ENCODE peak calls at places on chromosomes 4 and X, in six cellular contexts. One of them, this sample, is unnamed.

GRCh38 chr4:52196606-52197130 is 145.6 kb downstream of the SPATA18 start:
- DNase-seq in NCI-H82: no peak
- DNase-seq in activated CD8-positive, alpha-beta memory T cell treated with anti-CD3 and anti-CD28 coated beads, Interleukin-2, amount 50 U/mL, for 48 hours: no peak
- DNase-seq in psoas muscle: no peak
- DNase-seq in germinal center: no peak
- DNase-seq in NCI-H748 treated with DMSO at 0.1 percent for 48 hours: no peak
- DNase-seq in this sample: no peak

GRCh38 chr4:37767546-37767945 is 58.9 kb upstream of the PGM2 start:
- DNase-seq in germinal center: no peak
- DNase-seq in psoas muscle: peak
- DNase-seq in activated CD8-positive, alpha-beta memory T cell treated with anti-CD3 and anti-CD28 coated beads, Interleukin-2, amount 50 U/mL, for 48 hours: no peak
- DNase-seq in NCI-H748 treated with DMSO at 0.1 percent for 48 hours: peak
- DNase-seq in NCI-H82: no peak
- DNase-seq in this sample: peak

GRCh38 chr4:53122280-53123116 is 243.4 kb downstream of the SCFD2 start:
- DNase-seq in NCI-H748 treated with DMSO at 0.1 percent for 48 hours: no peak
- DNase-seq in germinal center: no peak
- DNase-seq in psoas muscle: no peak
- DNase-seq in activated CD8-positive, alpha-beta memory T cell treated with anti-CD3 and anti-CD28 coated beads, Interleukin-2, amount 50 U/mL, for 48 hours: no peak
- DNase-seq in NCI-H82: no peak
- DNase-seq in this sample: no peak

GRCh38 chr4:65467280-65467679 is 203.0 kb downstream of the EPHA5 start:
- DNase-seq in germinal center: no peak
- DNase-seq in NCI-H748 treated with DMSO at 0.1 percent for 48 hours: no peak
- DNase-seq in NCI-H82: no peak
- DNase-seq in psoas muscle: no peak
- DNase-seq in activated CD8-positive, alpha-beta memory T cell treated with anti-CD3 and anti-CD28 coated beads, Interleukin-2, amount 50 U/mL, for 48 hours: no peak
- DNase-seq in this sample: no peak

GRCh38 chrX:54807524-54808108 is at the start of gene MAGED2:
- DNase-seq in germinal center: peak
- DNase-seq in psoas muscle: peak
- DNase-seq in activated CD8-positive, alpha-beta memory T cell treated with anti-CD3 and anti-CD28 coated beads, Interleukin-2, amount 50 U/mL, for 48 hours: no peak
- DNase-seq in NCI-H82: peak
- DNase-seq in NCI-H748 treated with DMSO at 0.1 percent for 48 hours: peak
- DNase-seq in this sample: peak

GRCh38 chrX:49282647-49283011 is 13.0 kb downstream of the PPP1R3F start:
- DNase-seq in NCI-H82: peak
- DNase-seq in NCI-H748 treated with DMSO at 0.1 percent for 48 hours: peak
- DNase-seq in germinal center: no peak
- DNase-seq in psoas muscle: no peak
- DNase-seq in activated CD8-positive, alpha-beta memory T cell treated with anti-CD3 and anti-CD28 coated beads, Interleukin-2, amount 50 U/mL, for 48 hours: no peak
- DNase-seq in this sample: peak

GRCh38 chrX:150899191-150899757 is 806 bp upstream of the CD99L2 start:
- DNase-seq in germinal center: peak
- DNase-seq in psoas muscle: peak
- DNase-seq in activated CD8-positive, alpha-beta memory T cell treated with anti-CD3 and anti-CD28 coated beads, Interleukin-2, amount 50 U/mL, for 48 hours: peak
- DNase-seq in NCI-H82: peak
- DNase-seq in NCI-H748 treated with DMSO at 0.1 percent for 48 hours: peak
- DNase-seq in this sample: peak

GRCh38 chr4:81913427-81913878 is 441.7 kb upstream of the RASGEF1B start:
- DNase-seq in germinal center: peak
- DNase-seq in psoas muscle: peak
- DNase-seq in activated CD8-positive, alpha-beta memory T cell treated with anti-CD3 and anti-CD28 coated beads, Interleukin-2, amount 50 U/mL, for 48 hours: peak
- DNase-seq in NCI-H748 treated with DMSO at 0.1 percent for 48 hours: no peak
- DNase-seq in NCI-H82: peak
- DNase-seq in this sample: peak

GRCh38 chrX:72071213-72071612 is 60.5 kb downstream of the RTL5 start:
- DNase-seq in psoas muscle: no peak
- DNase-seq in NCI-H82: no peak
- DNase-seq in NCI-H748 treated with DMSO at 0.1 percent for 48 hours: no peak
- DNase-seq in germinal center: no peak
- DNase-seq in activated CD8-positive, alpha-beta memory T cell treated with anti-CD3 and anti-CD28 coated beads, Interleukin-2, amount 50 U/mL, for 48 hours: no peak
- DNase-seq in this sample: no peak

GRCh38 chr4:93199492-93199891 is 629.1 kb upstream of the ATOH1 start:
- DNase-seq in NCI-H82: peak
- DNase-seq in activated CD8-positive, alpha-beta memory T cell treated with anti-CD3 and anti-CD28 coated beads, Interleukin-2, amount 50 U/mL, for 48 hours: no peak
- DNase-seq in NCI-H748 treated with DMSO at 0.1 percent for 48 hours: peak
- DNase-seq in germinal center: no peak
- DNase-seq in psoas muscle: no peak
- DNase-seq in this sample: peak

GRCh38 chrX:150355898-150356297 is 7.2 kb upstream of the MAMLD1 start:
- DNase-seq in germinal center: no peak
- DNase-seq in NCI-H82: no peak
- DNase-seq in activated CD8-positive, alpha-beta memory T cell treated with anti-CD3 and anti-CD28 coated beads, Interleukin-2, amount 50 U/mL, for 48 hours: no peak
- DNase-seq in NCI-H748 treated with DMSO at 0.1 percent for 48 hours: no peak
- DNase-seq in psoas muscle: no peak
- DNase-seq in this sample: no peak

GRCh38 chrX:44303119-44303518 is 40.4 kb downstream of the EFHC2 start:
- DNase-seq in activated CD8-positive, alpha-beta memory T cell treated with anti-CD3 and anti-CD28 coated beads, Interleukin-2, amount 50 U/mL, for 48 hours: no peak
- DNase-seq in NCI-H82: peak
- DNase-seq in psoas muscle: no peak
- DNase-seq in germinal center: no peak
- DNase-seq in NCI-H748 treated with DMSO at 0.1 percent for 48 hours: no peak
- DNase-seq in this sample: peak

GRCh38 chrX:37662181-37662580 is 23.4 kb upstream of the XK start:
- DNase-seq in NCI-H748 treated with DMSO at 0.1 percent for 48 hours: no peak
- DNase-seq in germinal center: no peak
- DNase-seq in psoas muscle: no peak
- DNase-seq in NCI-H82: no peak
- DNase-seq in activated CD8-positive, alpha-beta memory T cell treated with anti-CD3 and anti-CD28 coated beads, Interleukin-2, amount 50 U/mL, for 48 hours: no peak
- DNase-seq in this sample: no peak

GRCh38 chrX:139167282-139167681 is 363.3 kb upstream of the F9 start:
- DNase-seq in activated CD8-positive, alpha-beta memory T cell treated with anti-CD3 and anti-CD28 coated beads, Interleukin-2, amount 50 U/mL, for 48 hours: no peak
- DNase-seq in germinal center: no peak
- DNase-seq in NCI-H82: no peak
- DNase-seq in NCI-H748 treated with DMSO at 0.1 percent for 48 hours: no peak
- DNase-seq in psoas muscle: no peak
- DNase-seq in this sample: no peak

GRCh38 chr4:151417164-151417571 is 8.2 kb downstream of the FHIP1A start:
- DNase-seq in NCI-H82: no peak
- DNase-seq in germinal center: no peak
- DNase-seq in psoas muscle: no peak
- DNase-seq in NCI-H748 treated with DMSO at 0.1 percent for 48 hours: no peak
- DNase-seq in activated CD8-positive, alpha-beta memory T cell treated with anti-CD3 and anti-CD28 coated beads, Interleukin-2, amount 50 U/mL, for 48 hours: no peak
- DNase-seq in this sample: no peak

GRCh38 chrX:45774961-45775360 is 574.3 kb upstream of the DIPK2B start:
- DNase-seq in psoas muscle: no peak
- DNase-seq in NCI-H748 treated with DMSO at 0.1 percent for 48 hours: no peak
- DNase-seq in activated CD8-positive, alpha-beta memory T cell treated with anti-CD3 and anti-CD28 coated beads, Interleukin-2, amount 50 U/mL, for 48 hours: no peak
- DNase-seq in NCI-H82: no peak
- DNase-seq in germinal center: no peak
- DNase-seq in this sample: no peak

GRCh38 chr4:151667666-151668065 is 93.1 kb downstream of the GATB start:
- DNase-seq in activated CD8-positive, alpha-beta memory T cell treated with anti-CD3 and anti-CD28 coated beads, Interleukin-2, amount 50 U/mL, for 48 hours: no peak
- DNase-seq in NCI-H748 treated with DMSO at 0.1 percent for 48 hours: no peak
- DNase-seq in NCI-H82: no peak
- DNase-seq in psoas muscle: no peak
- DNase-seq in germinal center: no peak
- DNase-seq in this sample: no peak

GRCh38 chrX:68829594-68830485 is 1.0 kb downstream of the EFNB1 start:
- DNase-seq in activated CD8-positive, alpha-beta memory T cell treated with anti-CD3 and anti-CD28 coated beads, Interleukin-2, amount 50 U/mL, for 48 hours: no peak
- DNase-seq in NCI-H82: peak
- DNase-seq in psoas muscle: no peak
- DNase-seq in germinal center: peak
- DNase-seq in NCI-H748 treated with DMSO at 0.1 percent for 48 hours: no peak
- DNase-seq in this sample: peak

GRCh38 chr4:113141901-113142346 is 92.5 kb downstream of the ANK2 start:
- DNase-seq in NCI-H748 treated with DMSO at 0.1 percent for 48 hours: peak
- DNase-seq in NCI-H82: no peak
- DNase-seq in psoas muscle: no peak
- DNase-seq in activated CD8-positive, alpha-beta memory T cell treated with anti-CD3 and anti-CD28 coated beads, Interleukin-2, amount 50 U/mL, for 48 hours: no peak
- DNase-seq in germinal center: no peak
- DNase-seq in this sample: peak

GRCh38 chr4:173534439-173534838 is 4.4 kb upstream of the HAND2 start:
- DNase-seq in NCI-H82: no peak
- DNase-seq in NCI-H748 treated with DMSO at 0.1 percent for 48 hours: no peak
- DNase-seq in activated CD8-positive, alpha-beta memory T cell treated with anti-CD3 and anti-CD28 coated beads, Interleukin-2, amount 50 U/mL, for 48 hours: no peak
- DNase-seq in psoas muscle: no peak
- DNase-seq in germinal center: no peak
- DNase-seq in this sample: no peak

GRCh38 chrX:2935364-2935748 is 6.2 kb upstream of the ARSD start:
- DNase-seq in germinal center: no peak
- DNase-seq in NCI-H748 treated with DMSO at 0.1 percent for 48 hours: no peak
- DNase-seq in NCI-H82: no peak
- DNase-seq in activated CD8-positive, alpha-beta memory T cell treated with anti-CD3 and anti-CD28 coated beads, Interleukin-2, amount 50 U/mL, for 48 hours: no peak
- DNase-seq in psoas muscle: no peak
- DNase-seq in this sample: no peak

GRCh38 chrX:13084611-13085010 is 40.2 kb upstream of the FAM9C start:
- DNase-seq in NCI-H82: no peak
- DNase-seq in activated CD8-positive, alpha-beta memory T cell treated with anti-CD3 and anti-CD28 coated beads, Interleukin-2, amount 50 U/mL, for 48 hours: no peak
- DNase-seq in psoas muscle: no peak
- DNase-seq in NCI-H748 treated with DMSO at 0.1 percent for 48 hours: no peak
- DNase-seq in germinal center: no peak
- DNase-seq in this sample: no peak

GRCh38 chr4:177974461-177974860 is 532.2 kb upstream of the AGA start:
- DNase-seq in activated CD8-positive, alpha-beta memory T cell treated with anti-CD3 and anti-CD28 coated beads, Interleukin-2, amount 50 U/mL, for 48 hours: no peak
- DNase-seq in germinal center: no peak
- DNase-seq in NCI-H748 treated with DMSO at 0.1 percent for 48 hours: no peak
- DNase-seq in NCI-H82: no peak
- DNase-seq in psoas muscle: no peak
- DNase-seq in this sample: no peak

GRCh38 chr4:115562506-115562905 is 449.1 kb upstream of the NDST4 start:
- DNase-seq in NCI-H748 treated with DMSO at 0.1 percent for 48 hours: no peak
- DNase-seq in activated CD8-positive, alpha-beta memory T cell treated with anti-CD3 and anti-CD28 coated beads, Interleukin-2, amount 50 U/mL, for 48 hours: no peak
- DNase-seq in germinal center: no peak
- DNase-seq in psoas muscle: no peak
- DNase-seq in NCI-H82: peak
- DNase-seq in this sample: no peak

GRCh38 chrX:11533211-11533651 is 132.5 kb downstream of the ARHGAP6 start:
- DNase-seq in NCI-H748 treated with DMSO at 0.1 percent for 48 hours: peak
- DNase-seq in psoas muscle: no peak
- DNase-seq in NCI-H82: peak
- DNase-seq in germinal center: peak
- DNase-seq in activated CD8-positive, alpha-beta memory T cell treated with anti-CD3 and anti-CD28 coated beads, Interleukin-2, amount 50 U/mL, for 48 hours: no peak
- DNase-seq in this sample: peak

GRCh38 chr4:88033309-88033708 is 25.9 kb downstream of the PKD2 start:
- DNase-seq in psoas muscle: no peak
- DNase-seq in NCI-H748 treated with DMSO at 0.1 percent for 48 hours: peak
- DNase-seq in NCI-H82: peak
- DNase-seq in germinal center: peak
- DNase-seq in activated CD8-positive, alpha-beta memory T cell treated with anti-CD3 and anti-CD28 coated beads, Interleukin-2, amount 50 U/mL, for 48 hours: no peak
- DNase-seq in this sample: peak

GRCh38 chr4:41579043-41579442 is 41.1 kb downstream of the LIMCH1 start:
- DNase-seq in activated CD8-positive, alpha-beta memory T cell treated with anti-CD3 and anti-CD28 coated beads, Interleukin-2, amount 50 U/mL, for 48 hours: no peak
- DNase-seq in germinal center: no peak
- DNase-seq in NCI-H748 treated with DMSO at 0.1 percent for 48 hours: no peak
- DNase-seq in NCI-H82: peak
- DNase-seq in psoas muscle: no peak
- DNase-seq in this sample: no peak

GRCh38 chr4:136687118-136687517 is 845.2 kb downstream of the PCDH18 start:
- DNase-seq in activated CD8-positive, alpha-beta memory T cell treated with anti-CD3 and anti-CD28 coated beads, Interleukin-2, amount 50 U/mL, for 48 hours: no peak
- DNase-seq in NCI-H748 treated with DMSO at 0.1 percent for 48 hours: no peak
- DNase-seq in psoas muscle: no peak
- DNase-seq in NCI-H82: peak
- DNase-seq in germinal center: no peak
- DNase-seq in this sample: no peak

GRCh38 chrX:45765726-45766125 is 565.0 kb upstream of the DIPK2B start:
- DNase-seq in NCI-H748 treated with DMSO at 0.1 percent for 48 hours: no peak
- DNase-seq in psoas muscle: no peak
- DNase-seq in NCI-H82: no peak
- DNase-seq in germinal center: no peak
- DNase-seq in activated CD8-positive, alpha-beta memory T cell treated with anti-CD3 and anti-CD28 coated beads, Interleukin-2, amount 50 U/mL, for 48 hours: no peak
- DNase-seq in this sample: no peak

GRCh38 chr4:17447675-17448298 is 64.1 kb downstream of the QDPR start:
- DNase-seq in NCI-H748 treated with DMSO at 0.1 percent for 48 hours: peak
- DNase-seq in NCI-H82: peak
- DNase-seq in activated CD8-positive, alpha-beta memory T cell treated with anti-CD3 and anti-CD28 coated beads, Interleukin-2, amount 50 U/mL, for 48 hours: no peak
- DNase-seq in germinal center: peak
- DNase-seq in psoas muscle: no peak
- DNase-seq in this sample: peak

GRCh38 chrX:44550563-44550962 is 7.9 kb upstream of the FUNDC1 start:
- DNase-seq in germinal center: no peak
- DNase-seq in NCI-H82: no peak
- DNase-seq in activated CD8-positive, alpha-beta memory T cell treated with anti-CD3 and anti-CD28 coated beads, Interleukin-2, amount 50 U/mL, for 48 hours: no peak
- DNase-seq in psoas muscle: no peak
- DNase-seq in NCI-H748 treated with DMSO at 0.1 percent for 48 hours: no peak
- DNase-seq in this sample: no peak

GRCh38 chrX:439236-439635 is 52.5 kb upstream of the PPP2R3B start:
- DNase-seq in activated CD8-positive, alpha-beta memory T cell treated with anti-CD3 and anti-CD28 coated beads, Interleukin-2, amount 50 U/mL, for 48 hours: no peak
- DNase-seq in psoas muscle: peak
- DNase-seq in NCI-H82: no peak
- DNase-seq in NCI-H748 treated with DMSO at 0.1 percent for 48 hours: no peak
- DNase-seq in germinal center: no peak
- DNase-seq in this sample: no peak

GRCh38 chrX:46912098-46912672 is at the start of gene JADE3:
- DNase-seq in activated CD8-positive, alpha-beta memory T cell treated with anti-CD3 and anti-CD28 coated beads, Interleukin-2, amount 50 U/mL, for 48 hours: peak
- DNase-seq in psoas muscle: peak
- DNase-seq in NCI-H748 treated with DMSO at 0.1 percent for 48 hours: peak
- DNase-seq in NCI-H82: peak
- DNase-seq in germinal center: peak
- DNase-seq in this sample: peak

GRCh38 chr4:181278941-181279340 is 964.3 kb upstream of the TENM3 start:
- DNase-seq in NCI-H748 treated with DMSO at 0.1 percent for 48 hours: no peak
- DNase-seq in NCI-H82: no peak
- DNase-seq in psoas muscle: no peak
- DNase-seq in activated CD8-positive, alpha-beta memory T cell treated with anti-CD3 and anti-CD28 coated beads, Interleukin-2, amount 50 U/mL, for 48 hours: no peak
- DNase-seq in germinal center: no peak
- DNase-seq in this sample: no peak

GRCh38 chr4:52655505-52655904 is 3.6 kb downstream of the USP46 start:
- DNase-seq in NCI-H82: no peak
- DNase-seq in psoas muscle: no peak
- DNase-seq in germinal center: no peak
- DNase-seq in activated CD8-positive, alpha-beta memory T cell treated with anti-CD3 and anti-CD28 coated beads, Interleukin-2, amount 50 U/mL, for 48 hours: no peak
- DNase-seq in NCI-H748 treated with DMSO at 0.1 percent for 48 hours: no peak
- DNase-seq in this sample: no peak

GRCh38 chr4:76614589-76614988 is 179.6 kb downstream of the SHROOM3 start:
- DNase-seq in germinal center: no peak
- DNase-seq in activated CD8-positive, alpha-beta memory T cell treated with anti-CD3 and anti-CD28 coated beads, Interleukin-2, amount 50 U/mL, for 48 hours: no peak
- DNase-seq in NCI-H82: no peak
- DNase-seq in NCI-H748 treated with DMSO at 0.1 percent for 48 hours: no peak
- DNase-seq in psoas muscle: no peak
- DNase-seq in this sample: no peak

GRCh38 chr4:5168891-5169290 is 117.6 kb downstream of the STK32B start:
- DNase-seq in NCI-H748 treated with DMSO at 0.1 percent for 48 hours: no peak
- DNase-seq in NCI-H82: no peak
- DNase-seq in activated CD8-positive, alpha-beta memory T cell treated with anti-CD3 and anti-CD28 coated beads, Interleukin-2, amount 50 U/mL, for 48 hours: no peak
- DNase-seq in psoas muscle: no peak
- DNase-seq in germinal center: no peak
- DNase-seq in this sample: no peak

GRCh38 chrX:82237328-82237727 is 1035.4 kb downstream of the SH3BGRL start:
- DNase-seq in germinal center: no peak
- DNase-seq in psoas muscle: no peak
- DNase-seq in NCI-H748 treated with DMSO at 0.1 percent for 48 hours: no peak
- DNase-seq in activated CD8-positive, alpha-beta memory T cell treated with anti-CD3 and anti-CD28 coated beads, Interleukin-2, amount 50 U/mL, for 48 hours: no peak
- DNase-seq in NCI-H82: no peak
- DNase-seq in this sample: no peak

GRCh38 chrX:53474707-53475106 is 40.5 kb upstream of the HSD17B10 start:
- DNase-seq in germinal center: peak
- DNase-seq in NCI-H82: no peak
- DNase-seq in NCI-H748 treated with DMSO at 0.1 percent for 48 hours: no peak
- DNase-seq in activated CD8-positive, alpha-beta memory T cell treated with anti-CD3 and anti-CD28 coated beads, Interleukin-2, amount 50 U/mL, for 48 hours: no peak
- DNase-seq in psoas muscle: no peak
- DNase-seq in this sample: no peak

GRCh38 chrX:11786862-11787261 is 28.8 kb downstream of the MSL3 start:
- DNase-seq in activated CD8-positive, alpha-beta memory T cell treated with anti-CD3 and anti-CD28 coated beads, Interleukin-2, amount 50 U/mL, for 48 hours: no peak
- DNase-seq in germinal center: no peak
- DNase-seq in NCI-H748 treated with DMSO at 0.1 percent for 48 hours: no peak
- DNase-seq in NCI-H82: no peak
- DNase-seq in psoas muscle: no peak
- DNase-seq in this sample: no peak